ENCODE peak calls at places on chromosomes 1 and 21, in eight cellular contexts. One of them, this sample, is unnamed.
A peak's percentile ranks its signal among the peaks of the same experiment; 100 is the strongest.

GRCh38 chr1:47776554-47777156 is 220.5 kb downstream of the TRABD2B start:
- DNase-seq in Right ventricle myocardium superior: no peak
- DNase-seq in HFF-Myc: no peak
- DNase-seq in NCI-H2081 treated with DMSO at 0.1 percent for 48 hours: peak; percentile 49
- DNase-seq in fibroblast of the aortic adventitia: no peak
- DNase-seq in uterus: no peak
- DNase-seq in stomach: no peak
- DNase-seq in T47D: no peak
- DNase-seq in this sample: no peak

GRCh38 chr1:47926461-47926999 is 70.7 kb downstream of the TRABD2B start:
- DNase-seq in Right ventricle myocardium superior: no peak
- DNase-seq in HFF-Myc: no peak
- DNase-seq in NCI-H2081 treated with DMSO at 0.1 percent for 48 hours: no peak
- DNase-seq in fibroblast of the aortic adventitia: no peak
- DNase-seq in uterus: no peak
- DNase-seq in stomach: no peak
- DNase-seq in T47D: peak; percentile 33
- DNase-seq in this sample: no peak

GRCh38 chr1:16888806-16889178 is 7.0 kb upstream of the RNU1-2 start:
- DNase-seq in Right ventricle myocardium superior: no peak
- DNase-seq in HFF-Myc: no peak
- DNase-seq in NCI-H2081 treated with DMSO at 0.1 percent for 48 hours: no peak
- DNase-seq in fibroblast of the aortic adventitia: peak; percentile 21
- DNase-seq in uterus: no peak
- DNase-seq in stomach: no peak
- DNase-seq in T47D: no peak
- DNase-seq in this sample: no peak

GRCh38 chr1:29851666-29852065 is 615.3 kb downstream of the PTPRU start:
- DNase-seq in Right ventricle myocardium superior: no peak
- DNase-seq in HFF-Myc: no peak
- DNase-seq in NCI-H2081 treated with DMSO at 0.1 percent for 48 hours: no peak
- DNase-seq in fibroblast of the aortic adventitia: no peak
- DNase-seq in uterus: no peak
- DNase-seq in stomach: no peak
- DNase-seq in T47D: no peak
- DNase-seq in this sample: no peak

GRCh38 chr1:29412591-29412990 is 176.3 kb downstream of the PTPRU start:
- DNase-seq in Right ventricle myocardium superior: no peak
- DNase-seq in HFF-Myc: no peak
- DNase-seq in NCI-H2081 treated with DMSO at 0.1 percent for 48 hours: no peak
- DNase-seq in fibroblast of the aortic adventitia: no peak
- DNase-seq in uterus: no peak
- DNase-seq in stomach: no peak
- DNase-seq in T47D: no peak
- DNase-seq in this sample: peak; percentile 31

GRCh38 chr21:14040386-14040785 is 170.4 kb downstream of the LIPI start:
- DNase-seq in Right ventricle myocardium superior: no peak
- DNase-seq in HFF-Myc: no peak
- DNase-seq in NCI-H2081 treated with DMSO at 0.1 percent for 48 hours: no peak
- DNase-seq in fibroblast of the aortic adventitia: no peak
- DNase-seq in uterus: no peak
- DNase-seq in stomach: no peak
- DNase-seq in T47D: no peak
- DNase-seq in this sample: no peak

GRCh38 chr1:23122023-23122738 is 46.5 kb downstream of the LUZP1 start:
- DNase-seq in Right ventricle myocardium superior: no peak
- DNase-seq in HFF-Myc: no peak
- DNase-seq in NCI-H2081 treated with DMSO at 0.1 percent for 48 hours: no peak
- DNase-seq in fibroblast of the aortic adventitia: peak; percentile 87
- DNase-seq in uterus: peak; percentile 42
- DNase-seq in stomach: no peak
- DNase-seq in T47D: peak; percentile 12
- DNase-seq in this sample: no peak

GRCh38 chr1:216710598-216711333 is 12.5 kb downstream of the ESRRG start:
- DNase-seq in Right ventricle myocardium superior: no peak
- DNase-seq in HFF-Myc: no peak
- DNase-seq in NCI-H2081 treated with DMSO at 0.1 percent for 48 hours: no peak
- DNase-seq in fibroblast of the aortic adventitia: no peak
- DNase-seq in uterus: no peak
- DNase-seq in stomach: no peak
- DNase-seq in T47D: no peak
- DNase-seq in this sample: no peak

GRCh38 chr1:167328762-167329483 is 108.2 kb downstream of the POU2F1 start:
- DNase-seq in Right ventricle myocardium superior: no peak
- DNase-seq in HFF-Myc: no peak
- DNase-seq in NCI-H2081 treated with DMSO at 0.1 percent for 48 hours: no peak
- DNase-seq in fibroblast of the aortic adventitia: no peak
- DNase-seq in uterus: no peak
- DNase-seq in stomach: no peak
- DNase-seq in T47D: peak; percentile 15
- DNase-seq in this sample: no peak

GRCh38 chr1:48581256-48581655 is 109.3 kb upstream of the SPATA6 start:
- DNase-seq in Right ventricle myocardium superior: no peak
- DNase-seq in HFF-Myc: no peak
- DNase-seq in NCI-H2081 treated with DMSO at 0.1 percent for 48 hours: no peak
- DNase-seq in fibroblast of the aortic adventitia: peak; percentile 8
- DNase-seq in uterus: no peak
- DNase-seq in stomach: no peak
- DNase-seq in T47D: no peak
- DNase-seq in this sample: no peak

GRCh38 chr1:12583484-12583883 is 34.5 kb downstream of the DHRS3 start:
- DNase-seq in Right ventricle myocardium superior: no peak
- DNase-seq in HFF-Myc: no peak
- DNase-seq in NCI-H2081 treated with DMSO at 0.1 percent for 48 hours: no peak
- DNase-seq in fibroblast of the aortic adventitia: no peak
- DNase-seq in uterus: no peak
- DNase-seq in stomach: no peak
- DNase-seq in T47D: no peak
- DNase-seq in this sample: no peak

GRCh38 chr1:43935711-43936427 is 2.3 kb downstream of the ARTN start:
- DNase-seq in Right ventricle myocardium superior: no peak
- DNase-seq in HFF-Myc: no peak
- DNase-seq in NCI-H2081 treated with DMSO at 0.1 percent for 48 hours: no peak
- DNase-seq in fibroblast of the aortic adventitia: no peak
- DNase-seq in uterus: no peak
- DNase-seq in stomach: peak; percentile 48
- DNase-seq in T47D: peak; percentile 92
- DNase-seq in this sample: no peak

GRCh38 chr1:202576816-202577215 is 133.4 kb downstream of the SYT2 start:
- DNase-seq in Right ventricle myocardium superior: no peak
- DNase-seq in HFF-Myc: peak; percentile 89
- DNase-seq in NCI-H2081 treated with DMSO at 0.1 percent for 48 hours: no peak
- DNase-seq in fibroblast of the aortic adventitia: peak; percentile 93
- DNase-seq in uterus: no peak
- DNase-seq in stomach: no peak
- DNase-seq in T47D: no peak
- DNase-seq in this sample: no peak

GRCh38 chr1:206472454-206472853 is 2.2 kb downstream of the IKBKE start:
- DNase-seq in Right ventricle myocardium superior: peak; percentile 58
- DNase-seq in HFF-Myc: no peak
- DNase-seq in NCI-H2081 treated with DMSO at 0.1 percent for 48 hours: no peak
- DNase-seq in fibroblast of the aortic adventitia: peak; percentile 73
- DNase-seq in uterus: peak; percentile 56
- DNase-seq in stomach: no peak
- DNase-seq in T47D: no peak
- DNase-seq in this sample: no peak

GRCh38 chr1:179295356-179295755 is 1.8 kb downstream of the SOAT1 start:
- DNase-seq in Right ventricle myocardium superior: no peak
- DNase-seq in HFF-Myc: no peak
- DNase-seq in NCI-H2081 treated with DMSO at 0.1 percent for 48 hours: no peak
- DNase-seq in fibroblast of the aortic adventitia: peak; percentile 6
- DNase-seq in uterus: no peak
- DNase-seq in stomach: no peak
- DNase-seq in T47D: no peak
- DNase-seq in this sample: no peak

GRCh38 chr1:198713081-198713480 is 74.2 kb downstream of the PTPRC start:
- DNase-seq in Right ventricle myocardium superior: no peak
- DNase-seq in HFF-Myc: no peak
- DNase-seq in NCI-H2081 treated with DMSO at 0.1 percent for 48 hours: no peak
- DNase-seq in fibroblast of the aortic adventitia: peak; percentile 16
- DNase-seq in uterus: no peak
- DNase-seq in stomach: no peak
- DNase-seq in T47D: no peak
- DNase-seq in this sample: no peak

GRCh38 chr1:145849356-145850165 is 4.1 kb downstream of the NUDT17 start:
- DNase-seq in Right ventricle myocardium superior: no peak
- DNase-seq in HFF-Myc: no peak
- DNase-seq in NCI-H2081 treated with DMSO at 0.1 percent for 48 hours: no peak
- DNase-seq in fibroblast of the aortic adventitia: peak; percentile 75
- DNase-seq in uterus: no peak
- DNase-seq in stomach: no peak
- DNase-seq in T47D: peak; percentile 54
- DNase-seq in this sample: no peak

GRCh38 chr21:30620080-30620479 is 347 bp upstream of the KRTAP20-4 start:
- DNase-seq in Right ventricle myocardium superior: no peak
- DNase-seq in HFF-Myc: no peak
- DNase-seq in NCI-H2081 treated with DMSO at 0.1 percent for 48 hours: no peak
- DNase-seq in fibroblast of the aortic adventitia: no peak
- DNase-seq in uterus: no peak
- DNase-seq in stomach: no peak
- DNase-seq in T47D: no peak
- DNase-seq in this sample: no peak

GRCh38 chr1:21233480-21233879 is 56.8 kb downstream of the ECE1 start:
- DNase-seq in Right ventricle myocardium superior: no peak
- DNase-seq in HFF-Myc: no peak
- DNase-seq in NCI-H2081 treated with DMSO at 0.1 percent for 48 hours: no peak
- DNase-seq in fibroblast of the aortic adventitia: no peak
- DNase-seq in uterus: no peak
- DNase-seq in stomach: no peak
- DNase-seq in T47D: no peak
- DNase-seq in this sample: no peak

GRCh38 chr21:39715804-39716397 is 29.1 kb upstream of the IGSF5 start:
- DNase-seq in Right ventricle myocardium superior: peak; percentile 44
- DNase-seq in HFF-Myc: no peak
- DNase-seq in NCI-H2081 treated with DMSO at 0.1 percent for 48 hours: no peak
- DNase-seq in fibroblast of the aortic adventitia: peak; percentile 55
- DNase-seq in uterus: peak; percentile 22
- DNase-seq in stomach: peak; percentile 65
- DNase-seq in T47D: peak; percentile 68
- DNase-seq in this sample: peak; percentile 53

GRCh38 chr1:44250113-44250781 is 37.0 kb downstream of the DMAP1 start:
- DNase-seq in Right ventricle myocardium superior: peak; percentile 66
- DNase-seq in HFF-Myc: no peak
- DNase-seq in NCI-H2081 treated with DMSO at 0.1 percent for 48 hours: no peak
- DNase-seq in fibroblast of the aortic adventitia: no peak
- DNase-seq in uterus: no peak
- DNase-seq in stomach: no peak
- DNase-seq in T47D: no peak
- DNase-seq in this sample: no peak

GRCh38 chr1:160519542-160520435 is 3.3 kb downstream of the SLAMF6 start:
- DNase-seq in Right ventricle myocardium superior: no peak
- DNase-seq in HFF-Myc: no peak
- DNase-seq in NCI-H2081 treated with DMSO at 0.1 percent for 48 hours: no peak
- DNase-seq in fibroblast of the aortic adventitia: no peak
- DNase-seq in uterus: no peak
- DNase-seq in stomach: no peak
- DNase-seq in T47D: no peak
- DNase-seq in this sample: no peak

GRCh38 chr1:248618878-248619277 is 16.0 kb downstream of the OR2T11 start:
- DNase-seq in Right ventricle myocardium superior: peak; percentile 58
- DNase-seq in HFF-Myc: no peak
- DNase-seq in NCI-H2081 treated with DMSO at 0.1 percent for 48 hours: no peak
- DNase-seq in fibroblast of the aortic adventitia: peak; percentile 50
- DNase-seq in uterus: no peak
- DNase-seq in stomach: peak; percentile 70
- DNase-seq in T47D: peak; percentile 71
- DNase-seq in this sample: no peak

GRCh38 chr1:15573477-15573876 is 11.4 kb downstream of the AGMAT start:
- DNase-seq in Right ventricle myocardium superior: no peak
- DNase-seq in HFF-Myc: no peak
- DNase-seq in NCI-H2081 treated with DMSO at 0.1 percent for 48 hours: no peak
- DNase-seq in fibroblast of the aortic adventitia: peak; percentile 38
- DNase-seq in uterus: no peak
- DNase-seq in stomach: no peak
- DNase-seq in T47D: no peak
- DNase-seq in this sample: no peak

GRCh38 chr1:226988337-226988672 is 48.2 kb downstream of the COQ8A start:
- DNase-seq in Right ventricle myocardium superior: no peak
- DNase-seq in HFF-Myc: no peak
- DNase-seq in NCI-H2081 treated with DMSO at 0.1 percent for 48 hours: no peak
- DNase-seq in fibroblast of the aortic adventitia: no peak
- DNase-seq in uterus: no peak
- DNase-seq in stomach: peak; percentile 71
- DNase-seq in T47D: peak; percentile 96
- DNase-seq in this sample: no peak

GRCh38 chr1:202959276-202959620 is 1.1 kb upstream of the ADIPOR1 start:
- DNase-seq in Right ventricle myocardium superior: no peak
- DNase-seq in HFF-Myc: peak; percentile 36
- DNase-seq in NCI-H2081 treated with DMSO at 0.1 percent for 48 hours: no peak
- DNase-seq in fibroblast of the aortic adventitia: no peak
- DNase-seq in uterus: no peak
- DNase-seq in stomach: no peak
- DNase-seq in T47D: no peak
- DNase-seq in this sample: no peak

GRCh38 chr1:921011-921837 is 2.5 kb upstream of the SAMD11 start:
- DNase-seq in Right ventricle myocardium superior: peak; percentile 80
- DNase-seq in HFF-Myc: no peak
- DNase-seq in NCI-H2081 treated with DMSO at 0.1 percent for 48 hours: no peak
- DNase-seq in fibroblast of the aortic adventitia: peak; percentile 67
- DNase-seq in uterus: peak; percentile 79
- DNase-seq in stomach: peak; percentile 69
- DNase-seq in T47D: peak; percentile 74
- DNase-seq in this sample: no peak

GRCh38 chr1:119964673-119965363 is 68.5 kb upstream of the ADAM30 start:
- DNase-seq in Right ventricle myocardium superior: no peak
- DNase-seq in HFF-Myc: no peak
- DNase-seq in NCI-H2081 treated with DMSO at 0.1 percent for 48 hours: no peak
- DNase-seq in fibroblast of the aortic adventitia: peak; percentile 80
- DNase-seq in uterus: no peak
- DNase-seq in stomach: no peak
- DNase-seq in T47D: no peak
- DNase-seq in this sample: no peak

GRCh38 chr1:41322835-41323234 is 38.4 kb upstream of the FOXO6 start:
- DNase-seq in Right ventricle myocardium superior: peak; percentile 71
- DNase-seq in HFF-Myc: no peak
- DNase-seq in NCI-H2081 treated with DMSO at 0.1 percent for 48 hours: no peak
- DNase-seq in fibroblast of the aortic adventitia: no peak
- DNase-seq in uterus: no peak
- DNase-seq in stomach: peak; percentile 71
- DNase-seq in T47D: peak; percentile 72
- DNase-seq in this sample: no peak

GRCh38 chr1:37537378-37537777 is 16.7 kb downstream of the SNIP1 start:
- DNase-seq in Right ventricle myocardium superior: no peak
- DNase-seq in HFF-Myc: peak; percentile 9
- DNase-seq in NCI-H2081 treated with DMSO at 0.1 percent for 48 hours: no peak
- DNase-seq in fibroblast of the aortic adventitia: no peak
- DNase-seq in uterus: no peak
- DNase-seq in stomach: peak; percentile 43
- DNase-seq in T47D: peak; percentile 77
- DNase-seq in this sample: no peak

GRCh38 chr1:23578311-23578996 is 19.2 kb upstream of the ID3 start:
- DNase-seq in Right ventricle myocardium superior: no peak
- DNase-seq in HFF-Myc: no peak
- DNase-seq in NCI-H2081 treated with DMSO at 0.1 percent for 48 hours: no peak
- DNase-seq in fibroblast of the aortic adventitia: no peak
- DNase-seq in uterus: no peak
- DNase-seq in stomach: no peak
- DNase-seq in T47D: no peak
- DNase-seq in this sample: no peak

GRCh38 chr1:182198006-182198605 is 136.6 kb upstream of the ZNF648 start:
- DNase-seq in Right ventricle myocardium superior: no peak
- DNase-seq in HFF-Myc: no peak
- DNase-seq in NCI-H2081 treated with DMSO at 0.1 percent for 48 hours: no peak
- DNase-seq in fibroblast of the aortic adventitia: peak; percentile 4
- DNase-seq in uterus: no peak
- DNase-seq in stomach: no peak
- DNase-seq in T47D: peak; percentile 45
- DNase-seq in this sample: no peak

GRCh38 chr21:42905195-42905594 is 12.1 kb downstream of the NDUFV3 start:
- DNase-seq in Right ventricle myocardium superior: no peak
- DNase-seq in HFF-Myc: no peak
- DNase-seq in NCI-H2081 treated with DMSO at 0.1 percent for 48 hours: no peak
- DNase-seq in fibroblast of the aortic adventitia: no peak
- DNase-seq in uterus: no peak
- DNase-seq in stomach: no peak
- DNase-seq in T47D: no peak
- DNase-seq in this sample: no peak

This sample was measured in left lobe of liver.